ENCODE peak calls at places on chromosomes 1 and 21, in four cellular contexts. H is K562, O is HepG2, B is WTC11. K is an unnamed sample.

GRCh38 chr1:178344513-178345077 is 152.2 kb downstream of the CLEC20A start:
- DNase-seq in O (peak), H (peak), B (no peak), K (peak)

GRCh38 chr1:14415396-14415795 is 183.1 kb upstream of the KAZN start:
- DNase-seq in B (peak), O (no peak), H (peak), K (no peak)

GRCh38 chr1:162973381-162973795 is 95.8 kb upstream of the RGS4 start:
- DNase-seq in O (no peak), B (no peak), H (no peak), K (no peak)

GRCh38 chr1:10789392-10790154 is 6.9 kb downstream of the CASZ1 start:
- DNase-seq in B (no peak), O (no peak), H (no peak), K (no peak)

GRCh38 chr1:172761581-172762025 is 102.7 kb downstream of the FASLG start:
- DNase-seq in B (no peak), H (no peak), O (no peak), K (no peak)

GRCh38 chr1:205235921-205236320 is 8.2 kb downstream of the TMCC2 start:
- DNase-seq in B (no peak), O (no peak), H (no peak), K (no peak)

GRCh38 chr1:84582802-84583587 is 8.8 kb upstream of the CTBS start:
- DNase-seq in H (peak), O (peak), B (no peak), K (no peak)

GRCh38 chr1:40948741-40949528 is 30.6 kb upstream of the CTPS1 start:
- DNase-seq in B (peak), O (peak), H (peak), K (peak)

GRCh38 chr1:186066411-186066810 is 308.6 kb downstream of the TPR start:
- DNase-seq in H (no peak), O (no peak), B (no peak), K (no peak)

DNA sequence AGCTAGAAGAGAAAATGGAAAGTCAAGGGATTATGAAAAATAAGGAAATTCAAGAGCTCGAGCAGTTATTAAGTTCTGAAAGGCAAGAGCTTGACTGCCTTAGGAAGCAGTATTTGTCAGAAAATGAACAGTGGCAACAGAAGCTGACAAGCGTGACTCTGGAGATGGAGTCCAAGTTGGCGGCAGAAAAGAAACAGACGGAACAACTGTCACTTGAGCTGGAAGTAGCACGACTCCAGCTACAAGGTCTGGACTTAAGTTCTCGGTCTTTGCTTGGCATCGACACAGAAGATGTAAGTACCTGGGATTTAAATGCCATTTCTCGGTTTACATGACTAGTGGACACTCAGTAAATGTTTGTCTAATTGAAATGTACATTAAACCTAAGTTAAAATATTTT is 40.0 kb downstream of the CENPF start:
- DNase-seq in O (no peak), H (no peak), B (no peak), K (no peak)
- TF ChIP-seq NR3C1 in O (no peak), H (no peak), B (no peak), K (no peak)

GRCh38 chr1:28776341-28776740 is 35.6 kb upstream of the OPRD1 start:
- DNase-seq in H (no peak), B (no peak), O (no peak), K (no peak)
- TF ChIP-seq NR3C1 in H (no peak), B (no peak), O (no peak), K (no peak)

GRCh38 chr1:53390261-53390660 is 62.4 kb upstream of the LRP8 start:
- DNase-seq in H (no peak), O (no peak), B (no peak), K (no peak)
- TF ChIP-seq NR3C1 in H (no peak), O (no peak), B (no peak), K (no peak)

DNA sequence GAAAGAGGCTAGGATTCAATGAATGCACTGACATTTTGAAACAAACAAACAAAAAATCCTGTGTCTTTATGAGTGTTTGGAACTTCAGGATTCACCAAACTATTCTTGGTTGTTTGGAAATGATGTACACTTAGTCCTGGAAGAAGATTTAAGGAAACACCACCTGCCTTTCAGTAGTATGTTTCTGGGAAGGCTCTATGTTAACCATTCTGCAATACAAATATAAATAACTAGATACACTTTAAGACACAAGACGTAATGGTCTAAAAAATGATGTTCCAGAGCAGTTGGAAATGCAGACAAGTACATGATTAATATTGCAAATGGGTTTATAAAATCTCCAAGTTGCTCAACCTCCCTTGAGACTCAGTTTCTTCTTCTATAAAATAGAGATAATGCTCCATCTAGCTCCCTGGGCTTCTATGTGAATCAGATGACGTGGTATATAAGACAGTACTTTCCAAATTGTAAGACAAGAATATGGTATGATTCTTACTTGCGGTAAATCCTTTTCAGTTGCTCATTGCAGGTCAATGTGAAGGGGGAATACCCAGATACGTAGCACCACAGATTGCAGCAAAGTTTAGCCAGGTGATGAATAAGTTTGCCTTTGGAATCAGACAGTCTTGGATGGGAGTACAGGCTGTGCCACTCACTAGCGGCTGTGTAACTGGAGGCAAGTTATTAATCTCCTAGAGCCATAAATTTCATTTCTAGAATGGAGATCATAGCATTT is 224.8 kb upstream of the SGIP1 start:
- DNase-seq in B (no peak), H (no peak), O (no peak), K (no peak)
- TF ChIP-seq NR3C1 in B (no peak), H (no peak), O (no peak), K (no peak)

DNA sequence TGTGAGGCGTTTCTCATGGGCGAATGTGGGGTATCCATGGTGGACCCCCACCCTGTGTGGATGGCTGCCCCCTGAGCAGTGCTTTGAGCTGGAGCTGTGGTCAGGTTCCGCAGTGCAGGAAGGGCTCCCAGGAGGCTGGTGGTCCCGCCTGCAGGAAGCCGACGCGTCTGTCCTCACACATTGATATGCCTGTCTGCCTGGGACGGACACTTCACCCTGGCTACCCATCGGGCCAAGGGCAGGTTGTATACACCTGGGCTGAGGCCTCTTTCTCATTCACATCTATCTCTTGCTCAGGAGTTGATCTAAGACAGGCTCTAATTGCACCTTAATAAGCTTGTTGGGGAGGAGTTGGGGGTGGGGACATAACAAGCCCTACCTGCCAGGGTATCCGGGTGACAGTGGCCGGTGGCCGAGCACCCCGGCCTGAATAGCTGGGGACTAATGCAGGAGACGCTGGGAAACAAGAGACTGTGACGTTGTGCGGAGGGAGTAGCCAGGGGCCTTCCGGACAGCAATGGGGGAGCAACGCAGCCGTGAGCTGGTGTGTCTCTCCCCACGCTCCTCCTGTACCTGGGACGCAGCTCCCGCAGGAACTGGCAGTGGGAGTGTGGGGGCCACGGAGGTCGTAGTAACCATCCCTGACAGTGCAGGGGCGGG is 21.7 kb downstream of the PDXK start:
- DNase-seq in B (peak), O (no peak), H (no peak), K (peak)
- TF ChIP-seq NR3C1 in B (no peak), O (no peak), H (no peak), K (no peak)

K was measured in A549.